ENCODE peak calls at places on chromosomes 11 and 22, in six cellular contexts. One of them, this sample, is unnamed.

GRCh38 chr11:113994077-113994954 is 19.4 kb downstream of the HTR3A start:
- DNase-seq in nephron progenitor cell: peak
- DNase-seq in Peyer's patch: no peak
- DNase-seq in CD4-positive, alpha-beta T cell: peak
- DNase-seq in K562: peak
- DNase-seq in PC-9: no peak
- DNase-seq in this sample: peak

GRCh38 chr22:20187777-20188566 is 37.1 kb upstream of the CCDC188 start:
- DNase-seq in nephron progenitor cell: no peak
- DNase-seq in Peyer's patch: no peak
- DNase-seq in CD4-positive, alpha-beta T cell: no peak
- DNase-seq in K562: no peak
- DNase-seq in PC-9: no peak
- DNase-seq in this sample: no peak

GRCh38 chr11:32890843-32891656 is 1.6 kb upstream of the QSER1 start:
- DNase-seq in nephron progenitor cell: no peak
- DNase-seq in Peyer's patch: no peak
- DNase-seq in CD4-positive, alpha-beta T cell: no peak
- DNase-seq in K562: no peak
- DNase-seq in PC-9: no peak
- DNase-seq in this sample: no peak

GRCh38 chr11:129249923-129250322 is 57.8 kb upstream of the ARHGAP32 start:
- DNase-seq in nephron progenitor cell: no peak
- DNase-seq in Peyer's patch: no peak
- DNase-seq in CD4-positive, alpha-beta T cell: no peak
- DNase-seq in K562: no peak
- DNase-seq in PC-9: no peak
- DNase-seq in this sample: no peak

GRCh38 chr11:843818-844692 is 1.4 kb downstream of the TSPAN4 start:
- DNase-seq in nephron progenitor cell: peak
- DNase-seq in Peyer's patch: peak
- DNase-seq in CD4-positive, alpha-beta T cell: no peak
- DNase-seq in K562: peak
- DNase-seq in PC-9: peak
- DNase-seq in this sample: no peak

GRCh38 chr11:28289444-28289843 is 181.3 kb downstream of the METTL15 start:
- DNase-seq in nephron progenitor cell: no peak
- DNase-seq in Peyer's patch: no peak
- DNase-seq in CD4-positive, alpha-beta T cell: no peak
- DNase-seq in K562: no peak
- DNase-seq in PC-9: no peak
- DNase-seq in this sample: no peak

GRCh38 chr22:42001127-42001526 is 2.5 kb downstream of the WBP2NL start:
- DNase-seq in nephron progenitor cell: no peak
- DNase-seq in Peyer's patch: no peak
- DNase-seq in CD4-positive, alpha-beta T cell: no peak
- DNase-seq in K562: no peak
- DNase-seq in PC-9: no peak
- DNase-seq in this sample: no peak

GRCh38 chr11:57288771-57289579 is 35.8 kb downstream of the TNKS1BP1 start:
- DNase-seq in nephron progenitor cell: peak
- DNase-seq in Peyer's patch: no peak
- DNase-seq in CD4-positive, alpha-beta T cell: no peak
- DNase-seq in K562: no peak
- DNase-seq in PC-9: no peak
- DNase-seq in this sample: peak

GRCh38 chr11:105393326-105393725 is 216.5 kb upstream of the GRIA4 start:
- DNase-seq in nephron progenitor cell: no peak
- DNase-seq in Peyer's patch: no peak
- DNase-seq in CD4-positive, alpha-beta T cell: no peak
- DNase-seq in K562: no peak
- DNase-seq in PC-9: no peak
- DNase-seq in this sample: no peak

GRCh38 chr11:73481626-73482025 is 105.4 kb downstream of the RELT start:
- DNase-seq in nephron progenitor cell: no peak
- DNase-seq in Peyer's patch: no peak
- DNase-seq in CD4-positive, alpha-beta T cell: no peak
- DNase-seq in K562: no peak
- DNase-seq in PC-9: no peak
- DNase-seq in this sample: no peak

GRCh38 chr11:73477518-73477917 is 101.3 kb downstream of the RELT start:
- DNase-seq in nephron progenitor cell: no peak
- DNase-seq in Peyer's patch: no peak
- DNase-seq in CD4-positive, alpha-beta T cell: no peak
- DNase-seq in K562: no peak
- DNase-seq in PC-9: no peak
- DNase-seq in this sample: no peak

GRCh38 chr11:73480677-73481076 is 104.5 kb downstream of the RELT start:
- DNase-seq in nephron progenitor cell: no peak
- DNase-seq in Peyer's patch: no peak
- DNase-seq in CD4-positive, alpha-beta T cell: no peak
- DNase-seq in K562: no peak
- DNase-seq in PC-9: no peak
- DNase-seq in this sample: no peak

GRCh38 chr11:73475549-73475948 is 99.3 kb downstream of the RELT start:
- DNase-seq in nephron progenitor cell: no peak
- DNase-seq in Peyer's patch: no peak
- DNase-seq in CD4-positive, alpha-beta T cell: no peak
- DNase-seq in K562: no peak
- DNase-seq in PC-9: no peak
- DNase-seq in this sample: no peak

DNA sequence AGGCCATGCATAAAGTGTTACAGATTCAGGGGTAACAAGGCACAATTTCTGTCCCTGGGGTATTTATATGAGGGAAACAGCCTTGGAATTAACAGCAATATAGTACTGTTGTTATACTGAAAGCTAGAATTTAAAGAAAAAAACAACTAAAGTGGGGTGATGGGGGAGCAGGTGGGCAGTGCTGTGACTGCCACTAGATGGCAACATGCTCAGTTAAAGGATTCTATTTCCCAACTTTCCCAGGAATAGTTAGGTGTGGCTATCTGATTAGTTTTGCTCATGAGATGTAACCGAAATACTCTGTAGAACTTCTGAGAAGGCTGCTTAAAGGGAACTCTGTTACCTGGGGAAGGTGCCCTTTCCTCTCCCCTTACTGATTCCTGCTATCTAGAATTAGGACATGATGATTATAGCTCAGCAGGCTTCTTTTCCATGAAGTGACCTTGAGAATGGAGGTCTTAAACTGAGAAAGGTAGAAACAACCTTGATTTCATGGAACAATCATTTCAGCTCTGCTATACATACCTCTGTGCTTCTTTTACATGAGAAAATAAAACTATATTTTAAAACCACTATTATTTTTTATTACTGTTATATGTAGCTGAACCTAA is 102.6 kb downstream of the RELT start:
- DNase-seq in nephron progenitor cell: no peak
- DNase-seq in Peyer's patch: no peak
- DNase-seq in CD4-positive, alpha-beta T cell: no peak
- DNase-seq in K562: peak
- DNase-seq in PC-9: peak
- DNase-seq in this sample: no peak
- TF ChIP-seq CTCF in nephron progenitor cell: peak
- TF ChIP-seq CTCF in Peyer's patch: peak
- TF ChIP-seq CTCF in CD4-positive, alpha-beta T cell: peak
- TF ChIP-seq CTCF in K562: peak
- TF ChIP-seq CTCF in PC-9: peak
- TF ChIP-seq CTCF in this sample: peak

DNA sequence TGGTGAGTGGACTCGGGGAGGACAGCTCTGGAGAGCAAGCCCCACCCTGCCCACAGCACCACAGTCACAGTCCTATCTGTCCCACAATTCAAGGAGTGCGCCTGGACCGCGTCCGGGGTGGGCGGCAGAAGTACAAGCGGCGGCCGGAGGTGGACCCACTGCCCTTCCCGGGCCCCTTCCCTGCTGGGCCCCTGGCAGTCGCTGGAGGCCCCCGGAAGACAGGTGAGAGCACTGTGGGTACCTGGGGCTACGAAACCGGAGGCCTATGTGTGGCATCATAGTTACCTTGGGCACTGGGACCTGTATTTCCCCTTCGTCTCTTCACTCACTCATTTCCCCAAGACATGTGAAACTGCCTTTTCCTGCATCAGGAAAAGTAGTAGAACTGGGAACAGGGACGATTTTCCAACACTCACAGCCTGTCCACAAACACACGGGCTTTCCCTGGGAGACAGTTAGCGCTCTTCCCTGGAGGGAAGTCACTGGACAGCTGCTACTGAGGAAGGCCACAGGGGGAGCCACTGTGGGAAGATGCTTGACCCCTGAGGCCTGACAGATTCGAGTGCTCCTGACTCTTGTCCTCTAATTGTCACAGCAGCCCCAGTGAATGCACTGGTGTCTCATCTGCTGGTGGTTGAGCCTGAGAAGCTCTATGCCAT is 3.1 kb downstream of the TRMT112 start:
- DNase-seq in nephron progenitor cell: no peak
- DNase-seq in Peyer's patch: no peak
- DNase-seq in CD4-positive, alpha-beta T cell: no peak
- DNase-seq in K562: no peak
- DNase-seq in PC-9: no peak
- DNase-seq in this sample: no peak
- TF ChIP-seq CTCF in nephron progenitor cell: peak
- TF ChIP-seq CTCF in Peyer's patch: no peak
- TF ChIP-seq CTCF in CD4-positive, alpha-beta T cell: no peak
- TF ChIP-seq CTCF in K562: peak
- TF ChIP-seq CTCF in PC-9: no peak
- TF ChIP-seq CTCF in this sample: peak

GRCh38 chr11:123357353-123357989 is 72.6 kb upstream of the GRAMD1B start:
- DNase-seq in nephron progenitor cell: no peak
- DNase-seq in Peyer's patch: no peak
- DNase-seq in CD4-positive, alpha-beta T cell: no peak
- DNase-seq in K562: no peak
- DNase-seq in PC-9: no peak
- DNase-seq in this sample: no peak

GRCh38 chr11:123354371-123354770 is 75.7 kb upstream of the GRAMD1B start:
- DNase-seq in nephron progenitor cell: no peak
- DNase-seq in Peyer's patch: no peak
- DNase-seq in CD4-positive, alpha-beta T cell: no peak
- DNase-seq in K562: no peak
- DNase-seq in PC-9: no peak
- DNase-seq in this sample: no peak

GRCh38 chr11:123356539-123356938 is 73.5 kb upstream of the GRAMD1B start:
- DNase-seq in nephron progenitor cell: no peak
- DNase-seq in Peyer's patch: no peak
- DNase-seq in CD4-positive, alpha-beta T cell: no peak
- DNase-seq in K562: no peak
- DNase-seq in PC-9: no peak
- DNase-seq in this sample: no peak

GRCh38 chr11:123360267-123360936 is 69.7 kb upstream of the GRAMD1B start:
- DNase-seq in nephron progenitor cell: no peak
- DNase-seq in Peyer's patch: no peak
- DNase-seq in CD4-positive, alpha-beta T cell: no peak
- DNase-seq in K562: no peak
- DNase-seq in PC-9: no peak
- DNase-seq in this sample: no peak

DNA sequence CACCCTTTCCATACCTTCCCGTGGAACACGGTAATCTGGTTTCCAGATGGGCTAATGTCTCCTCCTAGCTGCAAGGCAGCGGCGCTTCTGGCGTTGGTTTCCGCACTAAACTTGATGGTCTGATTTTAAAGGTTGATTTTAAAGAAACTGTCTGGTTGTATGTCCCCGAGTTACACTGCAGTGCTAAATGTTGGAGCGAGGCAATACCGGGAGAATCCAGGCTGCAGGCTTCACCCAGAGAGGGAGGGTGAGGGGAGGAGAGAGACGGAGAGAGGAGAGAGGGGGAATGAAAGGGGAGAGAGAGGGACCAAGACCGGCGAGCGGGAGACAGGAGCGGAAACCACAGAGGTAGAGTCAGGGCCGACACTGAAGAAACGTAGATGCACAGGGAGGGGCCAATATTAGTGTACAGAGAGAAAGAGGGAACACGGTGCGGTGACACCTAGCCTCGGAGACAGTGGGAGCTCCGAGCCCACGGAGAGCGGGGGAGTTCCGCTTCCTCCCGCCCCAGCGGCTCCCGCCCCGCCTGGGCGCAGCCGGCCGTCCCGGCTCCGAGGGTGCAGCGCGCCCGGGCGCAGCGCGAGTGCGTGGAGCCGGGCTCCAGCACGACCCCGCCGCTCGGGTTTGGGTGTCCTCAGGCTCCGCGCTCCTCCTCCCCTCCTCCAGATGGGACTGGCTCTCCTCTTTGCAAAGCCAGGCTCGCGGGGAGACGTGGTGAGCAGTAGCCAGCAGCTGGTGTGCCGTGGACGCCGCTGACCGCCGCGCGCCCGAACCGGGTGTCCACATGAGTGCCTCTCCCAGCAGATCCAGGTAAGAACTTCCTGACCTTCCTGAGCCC is 71.9 kb upstream of the GRAMD1B start:
- DNase-seq in nephron progenitor cell: peak
- DNase-seq in Peyer's patch: no peak
- DNase-seq in CD4-positive, alpha-beta T cell: no peak
- DNase-seq in K562: no peak
- DNase-seq in PC-9: no peak
- DNase-seq in this sample: peak
- TF ChIP-seq CTCF in nephron progenitor cell: no peak
- TF ChIP-seq CTCF in Peyer's patch: no peak
- TF ChIP-seq CTCF in CD4-positive, alpha-beta T cell: no peak
- TF ChIP-seq CTCF in K562: no peak
- TF ChIP-seq CTCF in PC-9: no peak
- TF ChIP-seq CTCF in this sample: no peak

GRCh38 chr11:2402106-2402505 is 1.6 kb downstream of the TSSC4 start:
- DNase-seq in nephron progenitor cell: no peak
- DNase-seq in Peyer's patch: no peak
- DNase-seq in CD4-positive, alpha-beta T cell: no peak
- DNase-seq in K562: no peak
- DNase-seq in PC-9: no peak
- DNase-seq in this sample: no peak

GRCh38 chr11:2400761-2401435 is 348 bp downstream of the TSSC4 start:
- DNase-seq in nephron progenitor cell: no peak
- DNase-seq in Peyer's patch: no peak
- DNase-seq in CD4-positive, alpha-beta T cell: no peak
- DNase-seq in K562: no peak
- DNase-seq in PC-9: no peak
- DNase-seq in this sample: no peak

GRCh38 chr11:2402890-2403645 is 2.5 kb downstream of the TSSC4 start:
- DNase-seq in nephron progenitor cell: no peak
- DNase-seq in Peyer's patch: no peak
- DNase-seq in CD4-positive, alpha-beta T cell: no peak
- DNase-seq in K562: no peak
- DNase-seq in PC-9: no peak
- DNase-seq in this sample: no peak

GRCh38 chr11:2400069-2400760 is at the start of gene TSSC4:
- DNase-seq in nephron progenitor cell: peak
- DNase-seq in Peyer's patch: peak
- DNase-seq in CD4-positive, alpha-beta T cell: peak
- DNase-seq in K562: peak
- DNase-seq in PC-9: peak
- DNase-seq in this sample: peak

DNA sequence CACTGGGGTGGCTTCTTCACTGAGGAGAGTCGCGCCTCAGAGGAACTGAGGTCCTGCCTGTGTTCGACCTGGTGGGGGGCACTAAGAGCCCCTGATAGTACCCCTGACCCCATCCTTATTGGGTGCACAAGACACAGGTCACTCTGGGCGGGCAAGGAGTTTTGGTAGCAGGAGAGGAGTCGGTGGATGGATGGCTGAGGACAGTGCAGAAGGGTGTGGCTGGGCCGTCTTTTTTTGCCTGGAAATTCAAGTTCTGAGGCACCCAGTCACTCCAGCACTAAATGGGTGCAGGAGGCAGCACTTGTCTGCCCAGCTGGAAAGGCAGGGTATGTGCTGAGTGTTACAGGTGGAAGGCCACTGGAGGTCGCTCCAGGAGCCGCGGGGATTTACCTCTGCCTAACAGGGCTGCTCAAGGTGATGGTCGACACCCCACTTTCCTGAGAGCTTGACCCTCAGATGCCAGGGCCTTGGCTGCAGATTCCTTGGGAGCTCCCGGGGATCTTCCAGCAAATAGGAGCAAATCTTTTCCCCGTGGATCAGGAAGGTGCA is 960 bp downstream of the TSSC4 start:
- DNase-seq in nephron progenitor cell: no peak
- DNase-seq in Peyer's patch: no peak
- DNase-seq in CD4-positive, alpha-beta T cell: no peak
- DNase-seq in K562: no peak
- DNase-seq in PC-9: no peak
- DNase-seq in this sample: no peak
- TF ChIP-seq CTCF in nephron progenitor cell: no peak
- TF ChIP-seq CTCF in Peyer's patch: no peak
- TF ChIP-seq CTCF in CD4-positive, alpha-beta T cell: no peak
- TF ChIP-seq CTCF in K562: peak
- TF ChIP-seq CTCF in PC-9: peak
- TF ChIP-seq CTCF in this sample: no peak

This sample was measured in neural crest cell.